ENCODE peak calls at places on chromosomes 5 and 9, in four cellular contexts. One of them, this sample, is unnamed.

GRCh38 chr9:123453904-123454321 is 97.9 kb downstream of the CRB2 start:
- DNase-seq in CD8-positive, alpha-beta T cell: no peak
- DNase-seq in BE2C: no peak
- DNase-seq in adrenal gland: peak; percentile 49
- DNase-seq in this sample: peak; percentile 35

GRCh38 chr5:168224110-168224509 is 67.3 kb upstream of the WWC1 start:
- DNase-seq in BE2C: no peak
- DNase-seq in CD8-positive, alpha-beta T cell: no peak
- DNase-seq in adrenal gland: no peak
- DNase-seq in this sample: no peak

GRCh38 chr5:33321026-33321425 is 119.7 kb upstream of the TARS1 start:
- DNase-seq in CD8-positive, alpha-beta T cell: no peak
- DNase-seq in BE2C: no peak
- DNase-seq in adrenal gland: peak; percentile 59
- DNase-seq in this sample: no peak

GRCh38 chr5:58984009-58984525 is 401.2 kb downstream of the RAB3C start:
- DNase-seq in adrenal gland: no peak
- DNase-seq in CD8-positive, alpha-beta T cell: no peak
- DNase-seq in BE2C: no peak
- DNase-seq in this sample: no peak

GRCh38 chr9:109182940-109183798 is 16.1 kb upstream of the FRRS1L start:
- DNase-seq in CD8-positive, alpha-beta T cell: no peak
- DNase-seq in adrenal gland: peak; percentile 73
- DNase-seq in BE2C: peak; percentile 55
- DNase-seq in this sample: no peak

GRCh38 chr5:132365213-132365612 is 4.3 kb upstream of the SLC22A5 start:
- DNase-seq in adrenal gland: no peak
- DNase-seq in BE2C: no peak
- DNase-seq in CD8-positive, alpha-beta T cell: no peak
- DNase-seq in this sample: no peak

GRCh38 chr9:74122661-74123060 is 374.5 kb upstream of the RORB start:
- DNase-seq in adrenal gland: no peak
- DNase-seq in CD8-positive, alpha-beta T cell: no peak
- DNase-seq in BE2C: no peak
- DNase-seq in this sample: no peak

GRCh38 chr5:36177715-36178556 is 26.0 kb downstream of the SKP2 start:
- DNase-seq in BE2C: peak; percentile 15
- DNase-seq in adrenal gland: no peak
- DNase-seq in CD8-positive, alpha-beta T cell: no peak
- DNase-seq in this sample: no peak

GRCh38 chr5:122327110-122327509 is 15.1 kb downstream of the SNCAIP start:
- DNase-seq in BE2C: no peak
- DNase-seq in adrenal gland: no peak
- DNase-seq in CD8-positive, alpha-beta T cell: no peak
- DNase-seq in this sample: no peak

GRCh38 chr5:83589786-83590185 is 118.2 kb downstream of the VCAN start:
- DNase-seq in CD8-positive, alpha-beta T cell: no peak
- DNase-seq in BE2C: no peak
- DNase-seq in adrenal gland: no peak
- DNase-seq in this sample: no peak

GRCh38 chr5:39461007-39461682 is 36.4 kb upstream of the DAB2 start:
- DNase-seq in CD8-positive, alpha-beta T cell: no peak
- DNase-seq in adrenal gland: peak; percentile 62
- DNase-seq in BE2C: no peak
- DNase-seq in this sample: peak; percentile 58

GRCh38 chr9:14907360-14907685 is 2.9 kb downstream of the FREM1 start:
- DNase-seq in adrenal gland: no peak
- DNase-seq in CD8-positive, alpha-beta T cell: no peak
- DNase-seq in BE2C: no peak
- DNase-seq in this sample: no peak

GRCh38 chr5:138449501-138450239 is 10.8 kb downstream of the REEP2 start:
- DNase-seq in adrenal gland: peak; percentile 97
- DNase-seq in CD8-positive, alpha-beta T cell: peak; percentile 61
- DNase-seq in BE2C: peak; percentile 92
- DNase-seq in this sample: peak; percentile 87

GRCh38 chr5:95934207-95934804 is 27.3 kb downstream of the ELL2 start:
- DNase-seq in adrenal gland: no peak
- DNase-seq in BE2C: no peak
- DNase-seq in CD8-positive, alpha-beta T cell: no peak
- DNase-seq in this sample: no peak

GRCh38 chr5:146068136-146068717 is 37.1 kb downstream of the PLAC8L1 start:
- DNase-seq in CD8-positive, alpha-beta T cell: no peak
- DNase-seq in adrenal gland: no peak
- DNase-seq in BE2C: no peak
- DNase-seq in this sample: peak; percentile 54

DNA sequence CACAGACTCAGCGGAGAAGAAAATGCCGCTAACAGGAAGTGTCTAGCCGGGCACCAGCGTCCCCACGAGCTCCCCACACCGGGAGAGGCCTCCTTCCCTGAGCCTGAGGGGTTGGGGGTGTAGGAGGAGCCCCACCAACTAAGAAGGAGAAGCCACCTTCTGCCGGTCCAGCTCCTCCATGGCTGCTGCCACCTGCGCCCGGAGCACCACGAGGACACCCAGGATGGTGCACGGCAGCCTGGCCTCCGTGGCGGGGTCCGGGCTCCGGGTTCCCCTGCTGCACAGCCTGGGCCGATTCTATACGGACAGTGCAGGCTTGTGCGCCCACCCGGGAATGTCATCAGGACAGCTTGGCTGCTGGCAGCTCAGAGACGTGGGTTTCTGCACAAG is 297 bp downstream of the LCN8 start:
- DNase-seq in adrenal gland: no peak
- DNase-seq in BE2C: no peak
- DNase-seq in CD8-positive, alpha-beta T cell: no peak
- DNase-seq in this sample: no peak
- H3K4me1 ChIP-seq in adrenal gland: no peaks in the 10 kb centered on the region
- H3K4me1 ChIP-seq in BE2C: peaks cover 14% of the 10 kb centered on the region
- H3K4me1 ChIP-seq in CD8-positive, alpha-beta T cell: no peaks in the 10 kb centered on the region
- H3K4me1 ChIP-seq in this sample: no peaks in the 10 kb centered on the region

DNA sequence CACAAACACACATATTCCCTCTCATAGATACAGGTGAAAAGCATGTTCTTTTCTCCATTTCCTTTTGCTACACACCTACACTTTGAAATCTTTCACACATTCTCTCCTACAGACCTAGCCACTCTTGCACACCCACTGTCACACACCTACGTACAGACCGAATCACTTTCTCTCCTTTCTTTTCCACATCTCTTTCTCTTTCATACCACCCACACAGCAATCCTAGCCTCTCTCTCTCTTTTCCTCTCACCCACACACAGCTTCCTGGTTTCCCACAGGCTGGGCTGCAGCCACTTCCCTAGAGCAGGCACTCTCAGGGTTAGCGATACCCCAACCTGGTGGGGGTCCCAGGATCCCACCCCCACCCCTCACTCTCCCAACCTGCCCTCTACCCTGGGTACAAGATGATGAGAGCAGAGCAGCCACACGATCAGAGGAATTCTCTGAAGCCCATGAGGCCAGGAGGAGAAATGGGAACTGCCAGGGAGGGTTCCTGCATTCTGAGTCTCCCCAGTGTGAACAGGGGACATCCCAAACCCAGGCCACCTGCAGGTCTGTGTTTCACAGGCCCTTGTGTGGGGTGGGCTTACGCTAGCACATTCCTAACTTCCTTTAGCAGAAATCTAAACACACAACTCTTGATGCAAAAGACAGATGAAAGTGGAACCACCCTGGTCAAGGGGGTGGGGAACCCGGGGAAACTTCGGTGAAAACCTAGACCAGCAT is 17.1 kb upstream of the SYNPO start:
- DNase-seq in adrenal gland: no peak
- DNase-seq in CD8-positive, alpha-beta T cell: no peak
- DNase-seq in BE2C: no peak
- DNase-seq in this sample: no peak
- H3K4me1 ChIP-seq in adrenal gland: peaks cover 33% of the 10 kb centered on the region
- H3K4me1 ChIP-seq in CD8-positive, alpha-beta T cell: peaks cover 7% of the 10 kb centered on the region
- H3K4me1 ChIP-seq in BE2C: peaks cover 30% of the 10 kb centered on the region
- H3K4me1 ChIP-seq in this sample: peaks cover 83% of the 10 kb centered on the region

GRCh38 chr5:94243612-94244011 is 374.8 kb downstream of the KIAA0825 start:
- DNase-seq in CD8-positive, alpha-beta T cell: no peak
- DNase-seq in BE2C: no peak
- DNase-seq in adrenal gland: no peak
- DNase-seq in this sample: no peak

GRCh38 chr5:94254214-94254613 is 364.2 kb downstream of the KIAA0825 start:
- DNase-seq in BE2C: no peak
- DNase-seq in adrenal gland: no peak
- DNase-seq in CD8-positive, alpha-beta T cell: no peak
- DNase-seq in this sample: no peak

GRCh38 chr5:94249430-94249829 is 369.0 kb downstream of the KIAA0825 start:
- DNase-seq in BE2C: no peak
- DNase-seq in CD8-positive, alpha-beta T cell: no peak
- DNase-seq in adrenal gland: no peak
- DNase-seq in this sample: no peak

GRCh38 chr5:94245608-94246007 is 372.8 kb downstream of the KIAA0825 start:
- DNase-seq in BE2C: no peak
- DNase-seq in CD8-positive, alpha-beta T cell: no peak
- DNase-seq in adrenal gland: no peak
- DNase-seq in this sample: no peak

DNA sequence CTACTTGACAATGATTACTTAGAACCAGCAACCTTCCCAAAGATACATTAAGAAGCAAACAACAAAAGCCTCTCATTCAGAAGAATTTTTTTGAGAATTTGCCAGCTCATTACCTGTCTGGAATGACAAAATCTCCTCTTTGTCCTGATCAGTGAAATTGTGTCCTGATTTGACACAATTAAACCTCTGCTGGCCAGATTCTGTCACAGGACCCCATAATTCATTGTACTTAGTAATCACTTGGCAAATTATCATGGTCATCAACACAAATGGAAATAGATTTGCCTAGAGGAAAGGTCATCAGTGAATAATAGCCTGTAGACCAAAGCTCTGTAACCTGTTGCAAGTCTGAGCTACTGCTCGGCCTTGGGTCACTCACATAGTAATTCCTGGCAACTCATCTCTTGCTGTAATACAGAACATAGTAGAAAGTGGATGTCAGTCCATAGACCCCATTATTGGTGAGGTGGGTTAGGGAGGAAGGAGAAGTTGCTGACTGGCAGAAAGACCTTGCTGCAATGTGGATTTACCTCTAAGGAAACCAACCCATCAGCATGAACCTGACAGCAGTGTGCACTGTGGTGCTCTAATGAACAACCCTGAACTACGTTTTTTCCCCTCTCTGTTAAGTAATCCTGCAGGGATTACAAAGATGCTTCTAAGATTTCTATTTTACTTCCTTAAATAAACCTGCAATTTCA is 370.1 kb downstream of the KIAA0825 start:
- DNase-seq in CD8-positive, alpha-beta T cell: no peak
- DNase-seq in adrenal gland: peak; percentile 55
- DNase-seq in BE2C: no peak
- DNase-seq in this sample: no peak
- H3K4me1 ChIP-seq in CD8-positive, alpha-beta T cell: no peaks in the 10 kb centered on the region
- H3K4me1 ChIP-seq in adrenal gland: no peaks in the 10 kb centered on the region
- H3K4me1 ChIP-seq in BE2C: peaks cover 7% of the 10 kb centered on the region
- H3K4me1 ChIP-seq in this sample: no peaks in the 10 kb centered on the region

DNA sequence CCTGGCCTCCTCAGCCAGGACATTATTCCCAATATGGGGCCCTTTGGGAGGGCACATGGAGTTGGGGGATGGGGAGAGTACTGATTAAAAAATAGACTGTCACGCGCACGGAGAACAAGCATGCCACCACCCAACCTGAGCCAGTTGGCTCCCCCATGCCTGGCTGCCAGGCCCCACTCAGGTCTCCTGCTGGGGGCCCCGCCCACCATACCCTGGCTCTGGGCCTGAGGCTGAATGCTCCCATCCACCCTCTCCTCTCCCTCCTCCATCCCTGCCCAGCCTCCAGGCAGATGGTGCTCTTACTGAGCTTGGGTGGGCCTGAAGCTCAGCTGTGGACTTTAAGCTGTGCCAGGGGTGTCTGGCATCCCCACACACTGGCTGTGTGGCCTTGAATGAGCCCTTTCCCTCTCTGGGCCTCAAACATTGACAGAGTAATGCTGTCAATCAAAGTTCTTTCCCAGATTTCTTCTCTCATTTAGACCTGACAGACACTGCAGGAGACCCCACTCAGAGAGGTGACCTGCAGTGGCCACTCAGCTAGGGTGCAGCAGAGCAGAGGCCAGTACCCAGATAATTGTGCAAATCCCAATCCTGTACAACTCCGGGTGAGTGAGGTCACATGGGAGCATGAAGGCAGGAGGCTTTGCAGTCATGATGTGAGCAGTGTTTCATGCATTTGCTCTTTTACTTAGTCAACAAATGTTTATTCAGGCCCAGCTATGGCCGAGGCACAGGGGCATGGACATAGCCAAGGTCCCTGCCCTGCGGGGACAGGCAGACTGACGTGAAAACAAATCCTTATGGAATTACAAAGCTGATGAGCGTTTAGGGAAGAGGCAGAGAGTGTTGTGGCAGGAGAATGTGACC is 9.8 kb upstream of the SYNPO start:
- DNase-seq in BE2C: no peak
- DNase-seq in CD8-positive, alpha-beta T cell: no peak
- DNase-seq in adrenal gland: no peak
- DNase-seq in this sample: peak; percentile 88
- H3K4me1 ChIP-seq in BE2C: peaks cover under 1% of the 10 kb centered on the region
- H3K4me1 ChIP-seq in CD8-positive, alpha-beta T cell: no peaks in the 10 kb centered on the region
- H3K4me1 ChIP-seq in adrenal gland: peaks cover 59% of the 10 kb centered on the region
- H3K4me1 ChIP-seq in this sample: peaks cover 50% of the 10 kb centered on the region

DNA sequence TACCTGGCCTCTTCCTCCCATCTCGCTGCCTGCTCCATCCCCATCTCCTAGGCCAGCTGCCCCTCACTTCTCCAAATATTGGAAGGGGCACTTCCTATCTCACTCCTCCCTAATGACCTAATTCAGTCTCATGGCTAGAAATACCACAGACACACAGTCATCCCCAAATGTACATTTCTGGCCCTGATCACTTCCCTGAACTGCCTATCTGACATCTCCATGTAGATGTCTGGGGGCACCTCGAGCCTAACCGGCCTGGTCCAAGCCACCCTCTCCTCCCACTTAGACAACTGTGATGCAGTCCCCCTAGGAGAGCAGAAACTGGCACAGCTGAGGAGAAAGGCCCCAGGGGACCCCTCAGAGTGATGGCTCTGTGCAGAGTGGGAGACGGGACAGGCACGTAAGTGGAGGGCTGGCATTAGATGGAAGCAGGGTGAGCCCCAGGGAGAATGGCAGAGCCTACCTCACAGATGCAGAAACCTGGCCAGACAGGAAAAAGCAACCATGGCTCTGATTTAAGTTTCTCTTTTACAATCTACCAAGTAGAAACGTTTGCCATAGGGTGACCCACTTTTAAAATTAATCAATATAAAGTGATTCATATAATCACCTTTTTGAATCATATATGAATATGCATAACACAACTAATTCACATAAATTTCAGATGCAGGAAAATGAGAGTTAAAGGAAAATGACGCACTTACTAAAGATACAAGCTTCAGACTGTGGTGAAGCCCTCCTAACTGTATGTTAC is 22.1 kb downstream of the CAMSAP1 start:
- DNase-seq in adrenal gland: peak; percentile 48
- DNase-seq in CD8-positive, alpha-beta T cell: no peak
- DNase-seq in BE2C: peak; percentile 72
- DNase-seq in this sample: no peak
- H3K4me1 ChIP-seq in adrenal gland: peaks cover 45% of the 10 kb centered on the region
- H3K4me1 ChIP-seq in CD8-positive, alpha-beta T cell: peaks cover 36% of the 10 kb centered on the region
- H3K4me1 ChIP-seq in BE2C: peaks cover 45% of the 10 kb centered on the region
- H3K4me1 ChIP-seq in this sample: peaks cover 58% of the 10 kb centered on the region

This sample was measured in heart left ventricle.